ENCODE peak calls at places on chromosomes 5 and 9, in six cellular contexts. W is HCT116, Y is GM23338, C is prostate gland, K is pancreas, U is A549. J is an unnamed sample.

GRCh38 chr9:120405134-120405533 is 174.8 kb downstream of the CDK5RAP2 start:
- DNase-seq in W (no peak), Y (no peak), C (no peak), K (no peak), U (no peak), J (no peak)

GRCh38 chr5:8831251-8831650 is 714.6 kb downstream of the SEMA5A start:
- DNase-seq in W (no peak), Y (no peak), C (no peak), K (no peak), U (no peak), J (no peak)

GRCh38 chr9:130689937-130690700 is 3.5 kb upstream of the EXOSC2 start:
- DNase-seq in W (peak), Y (peak), C (peak), K (peak), U (peak), J (peak)

GRCh38 chr5:170554566-170555267 is 50.9 kb downstream of the KCNIP1 start:
- DNase-seq in W (no peak), Y (no peak), C (no peak), K (no peak), U (no peak), J (no peak)

GRCh38 chr5:691817-692529 is 1.2 kb downstream of the TPPP start:
- DNase-seq in W (no peak), Y (peak), C (no peak), K (peak), U (no peak), J (no peak)

GRCh38 chr5:15285901-15286583 is 213.9 kb upstream of the FBXL7 start:
- DNase-seq in W (no peak), Y (no peak), C (no peak), K (no peak), U (no peak), J (peak)

GRCh38 chr5:124342027-124342471 is 404.4 kb downstream of the ZNF608 start:
- DNase-seq in W (no peak), Y (no peak), C (no peak), K (peak), U (no peak), J (peak)

GRCh38 chr5:170070556-170071412 is 34.9 kb upstream of the FOXI1 start:
- DNase-seq in W (peak), Y (peak), C (no peak), K (no peak), U (peak), J (peak)

GRCh38 chr9:94586814-94587213 is 6.8 kb downstream of the FBP2 start:
- DNase-seq in W (no peak), Y (no peak), C (no peak), K (no peak), U (no peak), J (no peak)
- TF ChIP-seq CTCF in W (no peak), Y (no peak), C (no peak), K (no peak), U (no peak), J (no peak)

DNA sequence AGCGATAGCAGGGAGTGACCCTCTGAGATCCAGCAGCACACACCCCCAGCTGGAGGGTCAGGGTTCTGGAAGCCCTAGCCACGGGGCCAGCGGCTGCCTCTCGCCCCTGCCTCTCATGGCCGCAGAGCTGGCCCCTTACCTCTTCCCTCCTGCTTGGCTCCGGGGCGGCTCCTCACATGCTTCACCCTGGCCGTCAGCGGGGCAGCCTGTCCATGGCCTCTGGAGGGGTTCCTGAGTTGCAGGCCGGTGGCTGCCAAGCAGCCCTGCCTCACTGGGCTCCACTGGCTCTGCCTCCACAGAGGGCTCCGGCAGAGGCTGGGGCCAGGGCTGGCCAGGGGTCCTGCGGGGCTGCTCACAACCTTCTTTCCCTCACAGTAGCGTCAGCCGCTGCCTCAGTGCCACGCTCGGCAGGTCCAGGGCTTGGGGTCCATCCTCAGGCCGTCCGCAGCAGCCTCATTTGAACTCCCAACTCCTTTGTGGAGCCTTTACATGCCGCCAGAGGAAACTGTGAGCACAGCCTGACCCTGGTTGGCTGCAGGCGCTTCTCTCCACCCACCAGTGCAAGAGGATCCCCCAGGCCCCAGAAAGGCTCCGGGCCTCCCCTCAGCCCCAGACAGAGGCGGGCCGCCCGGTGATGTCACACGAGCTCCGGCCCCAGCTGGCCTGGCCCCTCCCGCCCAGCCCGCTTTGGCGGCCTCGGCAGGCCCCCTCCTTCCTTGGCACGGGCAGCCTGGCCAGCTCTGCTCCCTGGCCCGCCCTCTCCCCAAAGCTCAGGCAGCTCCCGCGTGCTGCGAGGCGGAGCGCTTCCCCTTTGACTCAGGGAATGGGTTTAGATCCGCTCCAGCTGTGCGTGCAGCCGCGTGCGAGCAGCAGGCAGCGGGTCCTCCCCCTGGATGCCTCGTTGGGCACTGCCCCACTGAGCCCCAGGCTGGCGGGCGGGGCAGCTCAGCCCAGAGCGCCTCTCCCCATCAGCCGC is at the start of gene ANGPTL2:
- DNase-seq in W (no peak), Y (peak), C (peak), K (peak), U (no peak), J (peak)
- H3K4me3 ChIP-seq in W (no peak), Y (peak), C (peak), K (peak), U (no peak), J (peak)

GRCh38 chr5:36395260-36395659 is 93.6 kb upstream of the RANBP3L start:
- DNase-seq in W (no peak), Y (no peak), C (no peak), K (no peak), U (no peak), J (no peak)

GRCh38 chr5:36402512-36402906 is 100.8 kb upstream of the RANBP3L start:
- DNase-seq in W (no peak), Y (no peak), C (no peak), K (no peak), U (no peak), J (no peak)

GRCh38 chr5:36396640-36397039 is 94.9 kb upstream of the RANBP3L start:
- DNase-seq in W (no peak), Y (no peak), C (no peak), K (no peak), U (no peak), J (peak)

GRCh38 chr5:36393656-36394438 is 92.1 kb upstream of the RANBP3L start:
- DNase-seq in W (no peak), Y (no peak), C (no peak), K (no peak), U (no peak), J (no peak)

GRCh38 chr5:36398137-36398536 is 96.4 kb upstream of the RANBP3L start:
- DNase-seq in W (peak), Y (peak), C (no peak), K (no peak), U (peak), J (peak)
- TF ChIP-seq CTCF in W (peak), Y (peak), C (peak), K (no peak), U (peak), J (peak)

DNA sequence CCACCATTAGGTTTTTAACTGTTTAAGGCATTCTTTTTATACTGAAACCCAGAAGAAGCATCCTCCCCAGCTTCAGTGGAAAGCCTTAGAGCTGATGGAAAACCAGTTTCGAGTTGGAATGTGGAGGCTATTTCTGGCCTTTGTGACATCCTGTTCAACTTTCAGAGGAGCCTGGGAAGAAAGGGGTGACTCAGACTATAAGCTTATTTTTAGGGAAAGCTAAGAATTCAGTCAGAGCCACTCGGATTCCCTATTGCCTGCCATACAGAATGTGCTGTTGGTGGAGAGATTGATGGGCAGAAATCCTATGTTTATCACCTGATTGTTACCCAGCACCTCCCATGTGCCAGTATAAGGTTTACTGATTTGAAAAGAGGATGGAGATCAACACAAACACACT is 19.8 kb downstream of the PALM2AKAP2 start:
- DNase-seq in W (no peak), Y (peak), C (no peak), K (no peak), U (no peak), J (peak)
- H3K4me3 ChIP-seq in W (no peak), Y (no peak), C (no peak), K (no peak), U (no peak), J (no peak)

GRCh38 chr9:10045598-10045997 is 567.2 kb downstream of the PTPRD start:
- DNase-seq in W (no peak), Y (peak), C (no peak), K (no peak), U (peak), J (no peak)
- TF ChIP-seq CTCF in W (no peak), Y (peak), C (no peak), K (no peak), U (peak), J (peak)

DNA sequence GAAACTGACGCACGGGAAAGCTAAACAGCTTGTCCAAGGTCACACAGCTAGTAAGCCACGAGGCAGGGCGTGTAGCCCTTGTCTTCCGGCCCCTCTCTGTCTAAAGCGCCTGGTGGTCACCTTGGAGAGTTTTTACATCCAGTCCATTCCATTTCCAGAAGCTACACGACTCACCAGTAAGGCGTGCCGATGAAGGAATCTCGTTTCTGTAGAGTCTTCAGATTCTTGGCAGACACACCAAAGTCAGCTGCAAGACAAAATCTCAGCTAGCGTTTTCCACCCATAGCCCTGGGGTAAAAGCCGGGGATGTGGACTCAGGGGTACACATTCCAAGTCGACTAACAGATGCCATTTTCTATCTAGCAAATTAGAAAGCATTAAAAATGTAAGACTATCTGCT is 80.4 kb downstream of the STK10 start:
- DNase-seq in W (no peak), Y (no peak), C (no peak), K (no peak), U (peak), J (peak)
- H3K4me3 ChIP-seq in W (no peak), Y (no peak), C (no peak), K (peak), U (no peak), J (peak)

DNA sequence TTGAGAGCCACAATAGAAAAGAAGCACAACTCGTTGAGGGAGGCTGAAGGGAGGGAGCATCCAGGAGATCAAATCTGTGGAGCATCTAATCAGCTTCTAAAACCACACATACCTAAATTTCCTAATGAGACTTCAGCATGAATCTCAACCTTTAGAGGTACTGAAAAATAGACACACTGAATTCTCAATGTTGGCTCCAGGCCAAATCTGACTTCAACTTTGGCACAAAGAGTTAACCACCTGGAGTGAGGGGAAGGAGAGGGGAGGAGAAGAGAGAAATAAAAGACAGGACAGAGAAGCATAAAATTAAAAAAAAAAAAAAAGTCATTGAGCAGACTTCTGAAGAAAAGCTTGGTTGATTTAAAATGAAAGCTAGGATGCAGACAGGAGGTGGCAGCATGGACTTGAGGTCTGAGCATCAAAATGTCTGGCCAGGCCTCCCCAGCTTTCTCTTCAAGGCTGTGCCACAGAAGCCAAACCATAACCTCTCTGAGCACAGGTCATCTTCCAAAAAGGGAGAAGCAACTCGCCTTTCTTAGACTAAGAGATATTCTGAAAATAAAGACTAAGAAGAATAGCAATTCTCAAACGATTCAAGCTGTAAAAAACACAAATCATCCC is 205.6 kb downstream of the DENND1A start:
- DNase-seq in W (no peak), Y (peak), C (no peak), K (no peak), U (peak), J (peak)
- TF ChIP-seq CTCF in W (peak), Y (no peak), C (no peak), K (no peak), U (no peak), J (peak)

DNA sequence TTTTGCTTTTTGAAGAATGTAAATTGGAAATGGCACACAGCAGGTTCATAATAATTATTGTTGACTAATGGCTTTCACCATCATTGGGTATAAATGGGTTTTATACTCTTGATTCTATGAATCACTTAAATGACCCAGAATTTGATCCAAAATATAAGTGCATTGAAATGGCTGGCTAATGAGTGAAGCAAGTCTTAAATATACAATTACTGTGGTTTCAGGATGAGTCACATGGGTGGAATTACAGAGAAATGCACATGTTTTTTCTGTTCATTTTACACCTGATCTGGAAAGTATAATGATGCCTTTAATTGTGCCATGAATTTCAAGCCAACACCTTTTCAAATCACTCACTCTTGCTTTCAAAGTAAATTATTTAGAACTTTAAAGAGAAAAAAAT is 380.8 kb upstream of the CD180 start:
- DNase-seq in W (no peak), Y (no peak), C (no peak), K (no peak), U (no peak), J (peak)
- H3K4me3 ChIP-seq in W (no peak), Y (no peak), C (no peak), K (no peak), U (no peak), J (no peak)

GRCh38 chr9:108884701-108885100 is 22.6 kb downstream of the ACTL7A start:
- DNase-seq in W (no peak), Y (no peak), C (no peak), K (no peak), U (no peak), J (no peak)

GRCh38 chr9:108885643-108886348 is 23.7 kb downstream of the ACTL7A start:
- DNase-seq in W (peak), Y (no peak), C (no peak), K (peak), U (peak), J (peak)

GRCh38 chr9:108894225-108894997 is 32.3 kb downstream of the ACTL7A start:
- DNase-seq in W (no peak), Y (no peak), C (no peak), K (no peak), U (no peak), J (no peak)

DNA sequence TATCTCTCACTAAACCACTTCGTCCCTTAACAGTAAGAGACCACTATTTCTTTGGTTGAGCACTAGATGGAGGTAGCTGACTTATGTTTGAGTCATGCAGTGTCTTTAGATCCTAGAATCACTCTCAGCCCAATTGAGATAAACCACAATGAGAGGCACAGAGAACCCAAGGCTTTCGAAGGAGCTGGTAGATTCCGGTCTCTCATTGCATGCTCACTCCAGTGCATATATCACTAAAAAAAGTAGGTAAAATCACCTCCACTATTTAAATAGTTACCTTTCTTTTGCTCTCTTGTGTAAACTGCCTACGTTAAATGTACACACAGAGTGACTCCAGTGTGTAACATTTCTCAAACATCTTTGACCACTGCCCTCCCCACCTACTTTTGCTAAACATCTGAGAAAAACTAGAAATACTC is 27.6 kb downstream of the ACTL7A start:
- DNase-seq in W (peak), Y (peak), C (no peak), K (no peak), U (peak), J (peak)
- TF ChIP-seq CTCF in W (peak), Y (no peak), C (no peak), K (no peak), U (peak), J (peak)

DNA sequence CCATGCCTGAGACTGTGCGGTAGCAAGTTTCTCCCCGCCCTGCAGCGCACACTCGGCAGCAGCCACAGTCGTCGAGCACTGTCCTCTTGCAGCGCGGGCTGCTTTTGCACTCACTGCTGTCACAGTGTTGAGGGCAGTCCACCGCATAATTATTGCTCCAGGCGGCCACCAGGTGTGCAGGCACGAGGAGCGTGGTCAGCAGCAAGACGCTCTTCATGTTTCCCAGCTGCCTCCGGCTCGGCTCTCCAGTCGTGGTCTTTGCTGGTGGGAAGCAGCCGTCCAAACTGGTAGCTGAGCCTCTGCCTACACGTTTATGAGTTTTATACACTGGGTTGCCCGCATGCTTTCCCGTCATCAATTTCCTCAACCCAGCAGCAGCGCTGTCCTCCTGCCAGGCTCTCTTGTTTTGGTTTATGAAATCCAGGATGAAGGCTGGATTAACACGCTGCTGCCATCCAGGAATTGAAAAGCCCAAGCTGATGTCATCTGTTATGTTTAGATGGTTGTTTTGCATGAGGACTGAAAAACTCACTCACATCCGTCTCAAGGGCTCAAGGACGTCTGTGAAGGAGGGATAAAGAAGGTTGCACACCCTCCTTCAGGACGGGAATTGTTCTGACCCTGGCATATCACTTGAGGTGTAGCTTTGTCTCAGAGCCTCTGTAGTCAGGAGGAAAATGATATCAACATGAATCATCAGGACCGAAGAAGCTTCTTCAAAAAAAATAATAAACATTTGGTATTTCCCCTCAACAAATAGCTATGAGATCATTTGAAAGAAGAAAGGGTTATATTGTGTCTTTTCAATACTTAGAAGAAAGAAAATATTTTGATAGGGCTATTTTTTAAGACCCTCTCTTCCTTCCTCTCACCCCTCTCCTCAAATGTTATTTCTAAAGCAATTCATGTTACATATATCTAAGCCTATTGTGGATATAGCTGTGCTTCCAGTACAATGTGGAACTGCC is at the start of gene ESM1:
- DNase-seq in W (no peak), Y (peak), C (no peak), K (no peak), U (no peak), J (peak)
- H3K4me3 ChIP-seq in W (no peak), Y (no peak), C (no peak), K (no peak), U (peak), J (peak)